ENCODE peak calls at places on chromosome 15, in nine cellular contexts. G is astrocyte of the hippocampus, T is germinal center, J is cardiac fibroblast, Y is choroid plexus epithelial cell, Z is NCI-H2029 treated with DMSO at 0.1 percent for 48 hours, S is GM04503, M is NCI-H2081 treated with DMSO at 0.1 percent for 48 hours, W is upper lobe of right lung. F is an unnamed sample.

GRCh38 chr15:40279437-40280141 is 3.3 kb downstream of the ANKRD63 start:
- DNase-seq in G (peak), T (peak), J (peak), Y (peak), Z (no peak), S (no peak), M (no peak), W (peak), F (peak)

GRCh38 chr15:46315540-46315939 is 680.7 kb downstream of the SQOR start:
- DNase-seq in G (no peak), T (no peak), J (no peak), Y (no peak), Z (no peak), S (no peak), M (no peak), W (no peak), F (no peak)

GRCh38 chr15:58213587-58214360 is 75.6 kb downstream of the AQP9 start:
- DNase-seq in G (no peak), T (no peak), J (peak), Y (peak), Z (no peak), S (peak), M (no peak), W (no peak), F (no peak)

GRCh38 chr15:75785771-75786563 is 57.3 kb upstream of the UBE2Q2 start:
- DNase-seq in G (peak), T (no peak), J (peak), Y (peak), Z (no peak), S (no peak), M (no peak), W (peak), F (peak)

GRCh38 chr15:29268706-29269484 is 727 bp downstream of the NSMCE3 start:
- DNase-seq in G (peak), T (peak), J (peak), Y (peak), Z (no peak), S (no peak), M (no peak), W (peak), F (peak)

GRCh38 chr15:71591057-71591456 is 219.3 kb upstream of the NR2E3 start:
- DNase-seq in G (no peak), T (no peak), J (no peak), Y (no peak), Z (no peak), S (no peak), M (no peak), W (no peak), F (peak)

GRCh38 chr15:41919954-41920538 is 26.2 kb upstream of the SPTBN5 start:
- DNase-seq in G (peak), T (no peak), J (peak), Y (peak), Z (no peak), S (no peak), M (no peak), W (peak), F (no peak)

GRCh38 chr15:91224750-91225380 is 124.8 kb downstream of the SV2B start:
- DNase-seq in G (peak), T (peak), J (peak), Y (peak), Z (peak), S (peak), M (peak), W (no peak), F (peak)

GRCh38 chr15:36315649-36316048 is 263.8 kb upstream of the CDIN1 start:
- DNase-seq in G (no peak), T (no peak), J (no peak), Y (no peak), Z (no peak), S (no peak), M (no peak), W (no peak), F (no peak)

GRCh38 chr15:65194826-65195541 is 9.8 kb upstream of the CLPX start:
- DNase-seq in G (no peak), T (no peak), J (no peak), Y (peak), Z (no peak), S (no peak), M (no peak), W (no peak), F (no peak)

GRCh38 chr15:70092462-70092850 is 5.3 kb downstream of the TLE3 start:
- DNase-seq in G (peak), T (no peak), J (peak), Y (peak), Z (no peak), S (no peak), M (no peak), W (peak), F (no peak)

F was measured in mesendoderm.